ENCODE peak calls at places on chromosomes 11 and 22, in six cellular contexts. X, B, T, I, J and F are unnamed samples. For H3K4me1, the result is how much of the 10 kb centered on the place peaks cover.

GRCh38 chr11:43327987-43328386 is 16.2 kb downstream of the API5 start:
- DNase-seq in X (no peak), B (no peak), T (peak), I (peak), J (no peak), F (peak)

GRCh38 chr11:100735949-100736675 is 49.0 kb downstream of the ARHGAP42 start:
- DNase-seq in X (no peak), B (no peak), T (peak), I (peak), J (no peak), F (peak)

GRCh38 chr11:61158691-61159381 is 2.4 kb downstream of the VPS37C start:
- DNase-seq in X (no peak), B (no peak), T (peak), I (peak), J (no peak), F (peak)

GRCh38 chr22:42581762-42582716 is 28.3 kb downstream of the SERHL2 start:
- DNase-seq in X (peak), B (peak), T (peak), I (peak), J (peak), F (peak)

GRCh38 chr11:17724020-17724908 is 4.9 kb downstream of the MYOD1 start:
- DNase-seq in X (no peak), B (no peak), T (no peak), I (no peak), J (no peak), F (no peak)

GRCh38 chr11:61972796-61973602 is 5.6 kb upstream of the FTH1 start:
- DNase-seq in X (no peak), B (no peak), T (peak), I (peak), J (no peak), F (peak)

GRCh38 chr11:134610116-134610910 is 198.3 kb upstream of the B3GAT1 start:
- DNase-seq in X (no peak), B (no peak), T (no peak), I (no peak), J (no peak), F (no peak)

GRCh38 chr22:44192098-44192810 is 11.5 kb downstream of the PARVG start:
- DNase-seq in X (peak), B (no peak), T (no peak), I (peak), J (peak), F (no peak)

GRCh38 chr22:40520562-40520961 is 116.0 kb downstream of the MRTFA start:
- DNase-seq in X (no peak), B (no peak), T (no peak), I (no peak), J (no peak), F (no peak)

DNA sequence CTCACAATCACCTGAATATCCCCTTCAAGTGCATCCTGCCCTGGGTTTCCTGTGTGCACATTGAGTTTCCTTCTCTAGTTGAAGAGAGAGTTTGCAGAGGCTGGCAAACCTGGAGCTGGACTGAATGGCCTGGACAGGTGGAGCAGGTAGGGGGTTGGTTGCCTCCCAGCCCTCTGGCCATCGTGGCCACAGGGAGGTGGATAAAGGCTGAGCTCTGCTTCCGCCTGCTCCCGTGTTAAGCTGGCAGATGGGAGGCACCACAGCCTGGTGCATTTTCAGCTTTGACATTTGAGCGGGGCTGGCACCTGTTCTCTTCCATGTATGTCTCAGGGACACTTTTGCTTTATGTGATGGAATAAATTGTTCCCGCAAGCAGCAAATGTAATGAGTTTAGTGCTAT is 11.1 kb downstream of the MICAL2 start:
- DNase-seq in X (no peak), B (no peak), T (no peak), I (no peak), J (no peak), F (no peak)
- H3K4me1 ChIP-seq in X (under half), B (under half), T (under half), I (under half), J (under half), F (half or more)

GRCh38 chr22:46240917-46241316 is 9.2 kb downstream of the CDPF1 start:
- DNase-seq in X (no peak), B (no peak), T (no peak), I (no peak), J (no peak), F (no peak)
- H3K14ac ChIP-seq in X (no peak), B (no peak), T (no peak), I (no peak), J (no peak), F (no peak)

GRCh38 chr22:29004647-29005371 is 56.8 kb downstream of the C22orf31 start:
- DNase-seq in X (peak), B (peak), T (peak), I (no peak), J (no peak), F (peak)
- H2BK5ac ChIP-seq in X (no peak), B (no peak), T (no peak), I (peak), J (peak), F (no peak)

GRCh38 chr11:855343-855674 is 12.7 kb downstream of the TSPAN4 start:
- DNase-seq in X (no peak), B (no peak), T (no peak), I (no peak), J (no peak), F (no peak)

GRCh38 chr11:854601-855342 is 12.1 kb downstream of the TSPAN4 start:
- DNase-seq in X (no peak), B (no peak), T (no peak), I (no peak), J (no peak), F (no peak)

GRCh38 chr11:852762-853161 is 10.1 kb downstream of the TSPAN4 start:
- DNase-seq in X (no peak), B (no peak), T (no peak), I (no peak), J (no peak), F (no peak)

GRCh38 chr11:855796-856195 is 13.1 kb downstream of the TSPAN4 start:
- DNase-seq in X (no peak), B (no peak), T (no peak), I (no peak), J (no peak), F (no peak)

GRCh38 chr11:853682-854448 is 11.2 kb downstream of the TSPAN4 start:
- DNase-seq in X (no peak), B (no peak), T (no peak), I (no peak), J (no peak), F (no peak)
- H3K4me1 ChIP-seq in X (under half), B (under half), T (half or more), I (under half), J (under half), F (under half)